ENCODE peak calls at places on chromosomes 12 and 14, in seven cellular contexts. W, D, U, E, N, G and J are unnamed samples. For H3K4me1, the result is how much of the 10 kb centered on the place peaks cover.

GRCh38 chr12:85872497-85873091 is 1.5 kb upstream of the NTS start:
- DNase-seq in W (no peak), D (no peak), U (no peak), E (peak), N (no peak), G (no peak), J (no peak)

GRCh38 chr14:50100824-50101223 is 15.5 kb downstream of the VCPKMT start:
- DNase-seq in W (no peak), D (no peak), U (no peak), E (no peak), N (no peak), G (no peak), J (no peak)

GRCh38 chr14:66422019-66422946 is 63.9 kb upstream of the CCDC196 start:
- DNase-seq in W (no peak), D (no peak), U (no peak), E (no peak), N (no peak), G (no peak), J (no peak)

GRCh38 chr12:51383281-51383905 is 7.8 kb downstream of the GALNT6 start:
- DNase-seq in W (no peak), D (no peak), U (no peak), E (no peak), N (no peak), G (no peak), J (no peak)

GRCh38 chr12:108750471-108751402 is 19.4 kb upstream of the CORO1C start:
- DNase-seq in W (no peak), D (no peak), U (no peak), E (no peak), N (no peak), G (no peak), J (peak)

GRCh38 chr12:52037248-52037861 is 13.9 kb upstream of the NR4A1 start:
- DNase-seq in W (peak), D (no peak), U (peak), E (peak), N (no peak), G (no peak), J (peak)

GRCh38 chr12:44246481-44247105 is 410.7 kb downstream of the TMEM117 start:
- DNase-seq in W (no peak), D (no peak), U (no peak), E (no peak), N (no peak), G (no peak), J (no peak)

GRCh38 chr14:37545174-37545573 is 49.9 kb downstream of the FOXA1 start:
- DNase-seq in W (no peak), D (no peak), U (no peak), E (peak), N (no peak), G (no peak), J (no peak)

GRCh38 chr12:52259850-52260249 is 14.6 kb upstream of the KRT86 start:
- DNase-seq in W (no peak), D (no peak), U (no peak), E (peak), N (no peak), G (no peak), J (no peak)

GRCh38 chr12:105278043-105278697 is 42.2 kb upstream of the APPL2 start:
- DNase-seq in W (peak), D (no peak), U (no peak), E (no peak), N (no peak), G (no peak), J (no peak)

GRCh38 chr14:59482471-59483331 is 1.5 kb downstream of the L3HYPDH start:
- DNase-seq in W (peak), D (no peak), U (no peak), E (peak), N (no peak), G (no peak), J (peak)

GRCh38 chr14:56004807-56005579 is 113.2 kb upstream of the PELI2 start:
- DNase-seq in W (peak), D (no peak), U (no peak), E (peak), N (peak), G (no peak), J (peak)

GRCh38 chr14:99575043-99576023 is 28.7 kb downstream of the CCDC85C start:
- DNase-seq in W (peak), D (no peak), U (no peak), E (no peak), N (no peak), G (no peak), J (peak)

GRCh38 chr14:20591235-20591634 is at the start of gene RNASE12:
- DNase-seq in W (no peak), D (no peak), U (no peak), E (no peak), N (no peak), G (no peak), J (no peak)

GRCh38 chr14:75247286-75247922 is 31.2 kb upstream of the FOS start:
- DNase-seq in W (no peak), D (no peak), U (no peak), E (no peak), N (no peak), G (peak), J (peak)

GRCh38 chr14:95514131-95515079 is 2.0 kb downstream of the SYNE3 start:
- DNase-seq in W (peak), D (no peak), U (no peak), E (no peak), N (no peak), G (no peak), J (peak)

GRCh38 chr14:95510804-95511203 is 5.6 kb downstream of the SYNE3 start:
- DNase-seq in W (peak), D (no peak), U (no peak), E (no peak), N (no peak), G (no peak), J (no peak)

GRCh38 chr14:95513261-95513660 is 3.2 kb downstream of the SYNE3 start:
- DNase-seq in W (peak), D (no peak), U (no peak), E (no peak), N (no peak), G (no peak), J (no peak)

GRCh38 chr14:95509512-95509911 is 6.9 kb downstream of the SYNE3 start:
- DNase-seq in W (peak), D (no peak), U (no peak), E (no peak), N (no peak), G (no peak), J (no peak)

GRCh38 chr14:95511687-95512086 is 4.8 kb downstream of the SYNE3 start:
- DNase-seq in W (peak), D (no peak), U (no peak), E (no peak), N (no peak), G (no peak), J (no peak)
- H3K4me1 ChIP-seq in W (under half), D (half or more), U (half or more), E (half or more), N (under half), G (under half), J (under half)

DNA sequence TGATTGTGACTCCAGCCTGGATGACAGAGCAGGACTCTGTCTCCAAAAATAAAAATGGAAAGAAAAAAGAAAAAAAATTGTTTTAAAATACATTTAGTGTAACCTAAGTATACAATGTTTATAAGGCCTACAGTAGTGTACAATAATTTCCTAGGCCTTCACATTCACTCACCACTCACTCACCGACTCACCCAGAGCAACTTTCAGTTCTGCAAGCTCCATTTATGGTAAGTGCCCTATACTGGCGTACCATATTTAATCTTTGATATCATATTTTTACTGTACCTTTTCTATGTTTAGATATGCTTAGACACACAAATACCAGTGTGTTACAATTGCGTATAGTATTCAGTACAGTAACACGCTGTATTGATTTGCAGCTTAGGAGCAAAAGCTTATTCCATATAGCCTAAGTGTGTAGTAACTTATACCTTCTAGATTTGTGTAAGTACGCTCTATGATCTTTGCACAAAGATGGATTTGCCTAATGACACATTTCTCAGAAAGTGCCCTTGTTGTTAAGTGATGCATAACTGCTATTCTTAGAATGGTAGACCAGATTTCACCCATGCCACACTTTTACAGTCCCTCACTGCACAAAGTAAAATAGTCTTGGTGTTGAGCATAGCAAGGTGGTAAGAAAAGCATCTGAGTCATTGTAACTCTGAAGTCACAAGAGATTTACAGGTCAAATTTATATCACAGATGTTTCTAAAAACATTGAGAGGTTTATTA is 151.9 kb downstream of the LRRK2 start:
- DNase-seq in W (no peak), D (no peak), U (no peak), E (no peak), N (no peak), G (no peak), J (no peak)
- H3K4me1 ChIP-seq in W (under half), D (under half), U (under half), E (under half), N (under half), G (under half), J (under half)

GRCh38 chr12:116130431-116130830 is 147.1 kb downstream of the MED13L start:
- DNase-seq in W (no peak), D (no peak), U (no peak), E (peak), N (no peak), G (no peak), J (no peak)
- H3K4me1 ChIP-seq in W (under half), D (half or more), U (half or more), E (half or more), N (under half), G (under half), J (under half)

GRCh38 chr12:49092086-49092815 is 2.4 kb downstream of the DHH start:
- DNase-seq in W (peak), D (peak), U (no peak), E (peak), N (no peak), G (peak), J (no peak)

GRCh38 chr12:49091056-49091835 is 3.4 kb downstream of the DHH start:
- DNase-seq in W (no peak), D (no peak), U (no peak), E (no peak), N (no peak), G (no peak), J (no peak)

GRCh38 chr12:49092816-49093406 is 1.7 kb downstream of the DHH start:
- DNase-seq in W (no peak), D (no peak), U (no peak), E (no peak), N (no peak), G (no peak), J (no peak)

GRCh38 chr12:49089831-49090773 is 4.5 kb downstream of the DHH start:
- DNase-seq in W (peak), D (no peak), U (peak), E (peak), N (no peak), G (no peak), J (no peak)

DNA sequence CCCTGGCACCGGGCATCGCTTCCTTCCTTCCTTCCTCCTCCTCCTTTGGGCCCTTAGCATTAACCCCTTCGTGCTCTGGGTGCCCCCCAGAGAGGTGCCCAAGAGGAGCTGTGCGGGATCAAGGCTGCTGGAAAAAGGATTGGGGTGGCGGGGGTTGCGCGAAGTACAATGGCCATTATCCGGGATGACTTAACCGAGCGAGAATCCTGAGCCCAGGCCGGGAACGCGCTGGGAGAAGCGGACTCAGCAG is 2.8 kb downstream of the DHH start:
- DNase-seq in W (no peak), D (no peak), U (no peak), E (no peak), N (no peak), G (no peak), J (no peak)
- H3K4me1 ChIP-seq in W (under half), D (half or more), U (under half), E (under half), N (under half), G (half or more), J (under half)

GRCh38 chr14:61893371-61893940 is 131.2 kb downstream of the SNAPC1 start:
- DNase-seq in W (no peak), D (no peak), U (no peak), E (no peak), N (no peak), G (no peak), J (no peak)
- H3K4me1 ChIP-seq in W (under half), D (under half), U (under half), E (under half), N (under half), G (under half), J (under half)

GRCh38 chr12:165862-166368 is 48.0 kb downstream of the SLC6A12 start:
- DNase-seq in W (no peak), D (no peak), U (no peak), E (no peak), N (no peak), G (no peak), J (no peak)
- H3K4me1 ChIP-seq in W (under half), D (under half), U (under half), E (under half), N (under half), G (under half), J (under half)

GRCh38 chr12:96237465-96238077 is 43.4 kb downstream of the ELK3 start:
- DNase-seq in W (peak), D (no peak), U (peak), E (peak), N (no peak), G (peak), J (peak)
- H3K4me1 ChIP-seq in W (under half), D (under half), U (under half), E (half or more), N (under half), G (half or more), J (under half)

DNA sequence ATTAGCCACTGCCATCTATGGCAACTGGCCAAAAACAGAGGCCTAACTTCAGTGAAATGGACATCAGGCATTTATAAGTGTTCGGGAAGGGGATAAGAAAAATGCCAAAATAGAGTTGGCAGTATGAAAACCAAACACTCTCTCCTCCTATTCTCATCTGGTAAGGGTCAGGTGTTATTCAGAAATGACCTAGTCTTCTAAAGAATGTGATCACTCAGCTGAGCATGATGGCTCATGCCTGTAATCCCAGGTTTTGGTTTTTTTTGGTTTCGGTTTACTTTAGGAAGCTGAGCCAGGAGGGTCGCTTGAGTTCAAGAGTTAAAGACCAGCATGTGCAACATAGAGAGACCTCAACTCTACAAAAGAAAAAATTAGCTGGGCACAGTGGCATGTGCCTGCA is 170.3 kb downstream of the GRIN2B start:
- DNase-seq in W (no peak), D (no peak), U (no peak), E (no peak), N (no peak), G (no peak), J (no peak)
- H3K4me1 ChIP-seq in W (under half), D (under half), U (under half), E (under half), N (under half), G (under half), J (under half)